ENCODE peak calls at places on chromosomes 12 and 14, in nine cellular contexts. B, X, E, J, A, R, V, P and G are unnamed samples.

GRCh38 chr12:39205969-39206368 is 237.0 kb downstream of the KIF21A start:
- DNase-seq in B (no peak), X (no peak), E (no peak), J (no peak), A (no peak), R (no peak), V (no peak), P (no peak), G (no peak)

GRCh38 chr14:82667006-82667405 is 1133.4 kb upstream of the SEL1L start:
- DNase-seq in B (no peak), X (no peak), E (no peak), J (no peak), A (no peak), R (peak; percentile 66), V (no peak), P (no peak), G (no peak)

GRCh38 chr14:20350860-20351259 is 7.4 kb downstream of the PARP2 start:
- DNase-seq in B (no peak), X (no peak), E (no peak), J (no peak), A (no peak), R (peak; percentile 32), V (no peak), P (no peak), G (no peak)

GRCh38 chr12:89863332-89863938 is 154.8 kb upstream of the ATP2B1 start:
- DNase-seq in B (no peak), X (no peak), E (no peak), J (no peak), A (no peak), R (no peak), V (no peak), P (no peak), G (no peak)

GRCh38 chr12:98253207-98253606 is 262.2 kb upstream of the TMPO start:
- DNase-seq in B (no peak), X (no peak), E (no peak), J (no peak), A (no peak), R (no peak), V (no peak), P (no peak), G (no peak)

GRCh38 chr12:101086490-101086889 is 123.5 kb downstream of the SLC5A8 start:
- DNase-seq in B (peak; percentile 21), X (no peak), E (no peak), J (no peak), A (no peak), R (no peak), V (no peak), P (no peak), G (no peak)

GRCh38 chr14:49893309-49894213 is 679 bp downstream of the ARF6 start:
- DNase-seq in B (peak; percentile 60), X (peak; percentile 29), E (no peak), J (peak; percentile 89), A (peak; percentile 13), R (peak; percentile 42), V (peak; percentile 17), P (peak; percentile 84), G (no peak)

GRCh38 chr12:113831016-113831415 is 135.1 kb downstream of the RBM19 start:
- DNase-seq in B (no peak), X (no peak), E (no peak), J (no peak), A (no peak), R (peak; percentile 40), V (no peak), P (no peak), G (no peak)

GRCh38 chr12:40207551-40207950 is 17.2 kb upstream of the LRRK2 start:
- DNase-seq in B (peak; percentile 88), X (no peak), E (no peak), J (no peak), A (no peak), R (no peak), V (no peak), P (no peak), G (no peak)

GRCh38 chr12:7259060-7259459 is 44.8 kb upstream of the ACSM4 start:
- DNase-seq in B (no peak), X (no peak), E (no peak), J (no peak), A (no peak), R (no peak), V (no peak), P (no peak), G (no peak)

GRCh38 chr14:105894978-105895881 is 368.8 kb downstream of the TMEM121 start:
- DNase-seq in B (no peak), X (no peak), E (no peak), J (peak; percentile 54), A (no peak), R (no peak), V (no peak), P (peak; percentile 46), G (no peak)

GRCh38 chr14:88181072-88181471 is 142.0 kb downstream of the KCNK10 start:
- DNase-seq in B (no peak), X (no peak), E (no peak), J (no peak), A (no peak), R (no peak), V (no peak), P (no peak), G (no peak)

DNA sequence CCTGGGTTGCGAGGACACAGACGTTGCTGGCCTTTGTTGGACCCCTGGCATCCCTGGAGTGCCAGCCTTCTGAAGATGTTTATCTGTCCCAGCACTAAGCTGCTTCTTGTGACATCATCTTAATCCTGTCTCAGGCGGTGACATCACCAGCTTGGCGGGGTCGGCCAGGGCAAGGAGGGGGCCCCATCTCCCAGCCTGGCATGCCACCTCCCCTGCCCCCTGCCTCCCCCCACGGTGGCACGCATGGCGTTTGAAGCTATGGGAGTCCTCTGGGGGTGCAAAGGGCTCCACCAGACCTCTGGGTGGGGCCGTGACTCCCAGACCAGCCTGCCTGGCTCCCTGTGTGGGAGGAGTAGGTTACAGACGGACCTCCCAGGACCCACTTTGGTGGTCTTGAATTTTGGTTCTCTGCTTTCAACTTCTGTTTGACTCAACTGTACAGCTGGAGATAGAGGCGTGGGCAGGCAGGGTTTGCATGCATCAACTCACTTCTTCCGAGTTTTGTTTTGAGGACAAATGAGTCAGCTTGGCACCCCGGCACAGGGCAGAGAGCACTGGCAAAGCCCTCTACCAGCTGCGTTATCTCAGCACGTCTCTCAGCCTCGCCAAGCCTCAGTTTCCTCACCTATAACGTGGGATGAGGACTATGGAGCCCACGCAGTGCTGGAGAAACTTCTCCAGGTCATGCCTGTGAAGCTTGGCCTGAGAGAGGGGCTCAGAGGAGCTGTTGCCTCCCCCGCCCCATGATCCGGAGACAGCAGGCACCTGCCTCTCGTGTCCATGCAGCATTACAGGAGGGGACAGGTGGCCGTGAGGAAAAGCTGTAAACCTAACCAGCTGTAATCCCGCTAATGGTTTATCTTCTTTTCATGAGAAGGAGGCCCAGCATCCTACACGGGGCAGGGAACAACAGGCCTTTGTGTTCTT is 38.8 kb upstream of the EML1 start:
- DNase-seq in B (peak; percentile 41), X (no peak), E (no peak), J (peak; percentile 52), A (no peak), R (no peak), V (no peak), P (peak; percentile 74), G (no peak)
- H3K4me1 ChIP-seq in B (peaks cover 24% of the 10 kb centered on the region), X (peaks cover 15% of the 10 kb centered on the region), E (peaks cover 2% of the 10 kb centered on the region), J (peaks cover 50% of the 10 kb centered on the region), A (peaks cover 72% of the 10 kb centered on the region), R (peaks cover 56% of the 10 kb centered on the region), V (peaks cover 14% of the 10 kb centered on the region), P (peaks cover 89% of the 10 kb centered on the region), G (peaks cover 28% of the 10 kb centered on the region)

GRCh38 chr12:29741342-29742241 is 42.1 kb downstream of the TMTC1 start:
- DNase-seq in B (peak; percentile 89), X (no peak), E (no peak), J (no peak), A (no peak), R (peak; percentile 90), V (peak; percentile 17), P (no peak), G (no peak)

GRCh38 chr12:29739279-29739991 is 44.3 kb downstream of the TMTC1 start:
- DNase-seq in B (no peak), X (no peak), E (no peak), J (no peak), A (no peak), R (peak; percentile 35), V (no peak), P (no peak), G (no peak)

GRCh38 chr12:29735604-29736003 is 48.1 kb downstream of the TMTC1 start:
- DNase-seq in B (no peak), X (no peak), E (no peak), J (no peak), A (no peak), R (no peak), V (no peak), P (no peak), G (no peak)

GRCh38 chr12:29737616-29738015 is 46.1 kb downstream of the TMTC1 start:
- DNase-seq in B (no peak), X (no peak), E (no peak), J (no peak), A (no peak), R (no peak), V (no peak), P (no peak), G (no peak)

GRCh38 chr12:29738416-29738815 is 45.3 kb downstream of the TMTC1 start:
- DNase-seq in B (no peak), X (no peak), E (no peak), J (no peak), A (no peak), R (no peak), V (no peak), P (no peak), G (no peak)
- H3K4me1 ChIP-seq in B (peaks cover 42% of the 10 kb centered on the region), X (peaks cover 1% of the 10 kb centered on the region), E (peaks cover 2% of the 10 kb centered on the region), J (no peaks in the 10 kb centered on the region), A (peaks cover 38% of the 10 kb centered on the region), R (peaks cover 5% of the 10 kb centered on the region), V (peaks cover 45% of the 10 kb centered on the region), P (peaks cover 55% of the 10 kb centered on the region), G (peaks cover 7% of the 10 kb centered on the region)

GRCh38 chr14:68248481-68249255 is 429.1 kb downstream of the RAD51B start:
- DNase-seq in B (peak; percentile 35), X (peak; percentile 64), E (no peak), J (peak; percentile 63), A (no peak), R (peak; percentile 88), V (peak; percentile 71), P (peak; percentile 77), G (peak; percentile 28)
- H3K4me1 ChIP-seq in B (peaks cover 37% of the 10 kb centered on the region), X (peaks cover 17% of the 10 kb centered on the region), E (peaks cover 3% of the 10 kb centered on the region), J (peaks cover 73% of the 10 kb centered on the region), A (peaks cover 71% of the 10 kb centered on the region), R (peaks cover 33% of the 10 kb centered on the region), V (peaks cover 73% of the 10 kb centered on the region), P (peaks cover 79% of the 10 kb centered on the region), G (peaks cover 85% of the 10 kb centered on the region)

DNA sequence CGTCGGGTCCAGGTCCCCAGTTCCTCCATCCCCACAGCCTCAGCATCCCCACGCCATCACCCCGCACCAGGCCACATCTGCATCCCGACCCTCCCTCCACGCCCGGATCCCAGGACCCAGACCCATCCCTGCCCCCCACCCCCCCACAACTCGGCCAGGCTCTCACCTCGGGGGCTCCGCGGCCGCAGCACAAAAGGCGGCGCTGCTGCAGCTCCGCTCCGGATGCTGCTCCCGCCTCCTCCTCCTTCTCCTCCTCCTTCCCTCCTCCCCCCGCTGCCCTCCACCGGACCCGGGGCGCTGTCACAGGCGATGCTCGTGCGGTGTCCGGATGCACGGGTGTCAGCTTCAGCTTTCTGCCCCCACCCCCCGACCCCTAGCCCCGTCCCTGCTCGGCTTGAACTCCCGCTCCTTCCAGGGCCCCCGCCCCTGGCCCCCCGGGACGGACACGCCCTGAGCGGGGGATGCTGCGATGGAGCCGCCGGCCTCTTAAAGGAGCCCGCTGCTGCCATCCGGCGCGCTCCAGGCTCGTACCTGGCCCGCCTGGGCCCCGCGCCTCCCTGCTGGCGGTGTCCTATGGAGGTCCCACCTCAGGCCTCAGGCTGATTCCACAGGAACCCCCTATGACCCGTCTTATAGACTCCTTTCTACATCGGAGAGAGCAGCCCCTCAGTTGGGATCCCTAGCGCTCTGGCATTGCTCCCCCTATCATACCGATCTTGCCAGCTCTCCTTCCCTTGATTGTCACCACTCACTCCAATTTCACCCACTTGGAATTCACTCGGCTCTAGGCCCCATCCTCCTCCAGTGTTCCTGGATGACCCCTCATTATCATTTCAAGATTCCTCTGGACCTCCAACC is at the start of gene MAP3K12:
- DNase-seq in B (peak; percentile 51), X (peak; percentile 54), E (no peak), J (peak; percentile 83), A (no peak), R (peak; percentile 77), V (peak; percentile 72), P (peak; percentile 89), G (no peak)
- H3K4me1 ChIP-seq in B (peaks cover 33% of the 10 kb centered on the region), X (peaks cover 28% of the 10 kb centered on the region), E (peaks cover 13% of the 10 kb centered on the region), J (peaks cover 45% of the 10 kb centered on the region), A (peaks cover 42% of the 10 kb centered on the region), R (peaks cover 21% of the 10 kb centered on the region), V (peaks cover 32% of the 10 kb centered on the region), P (peaks cover 29% of the 10 kb centered on the region), G (peaks cover 43% of the 10 kb centered on the region)